ENCODE peak calls at places on chromosomes 6 and 20, in nine cellular contexts. U, Y, P, K, Z, C, Q, W and L are unnamed samples.
A peak's percentile ranks its signal among the peaks of the same experiment; 100 is the strongest.

GRCh38 chr20:64049060-64049886 is at the start of gene SOX18:
- DNase-seq in W (peak; percentile 54), U (no peak), Y (peak; percentile 56), Z (no peak), K (no peak), P (no peak), C (peak; percentile 84), Q (no peak), L (peak; percentile 77)

GRCh38 chr6:157550114-157550989 is 169.4 kb downstream of the ZDHHC14 start:
- DNase-seq in C (no peak), Z (no peak), W (no peak), K (no peak), P (no peak), Q (no peak), U (no peak), Y (no peak), L (no peak)

GRCh38 chr6:137717074-137718073 is 149.7 kb upstream of the TNFAIP3 start:
- DNase-seq in P (peak; percentile 86), U (no peak), C (no peak), W (no peak), Z (no peak), Q (no peak), Y (no peak), K (no peak), L (no peak)

GRCh38 chr6:2496291-2496690 is 250.9 kb upstream of the GMDS start:
- DNase-seq in P (no peak), Z (no peak), Q (no peak), U (no peak), Y (no peak), C (no peak), K (no peak), W (no peak), L (no peak)

GRCh38 chr20:52269327-52269726 is 77.7 kb upstream of the ZFP64 start:
- DNase-seq in Q (no peak), K (no peak), W (no peak), Y (no peak), P (no peak), U (no peak), Z (no peak), C (no peak), L (no peak)

GRCh38 chr6:134689676-134690447 is 260.0 kb downstream of the ALDH8A1 start:
- DNase-seq in Y (no peak), P (no peak), U (no peak), C (peak; percentile 70), Q (peak; percentile 18), K (no peak), W (no peak), Z (no peak), L (no peak)

GRCh38 chr20:43322851-43323250 is 133.1 kb upstream of the PTPRT start:
- DNase-seq in W (peak; percentile 40), U (no peak), P (no peak), K (no peak), Q (no peak), Z (no peak), Y (peak; percentile 43), C (no peak), L (no peak)

GRCh38 chr20:50824137-50824536 is 29.3 kb downstream of the BCAS4 start:
- DNase-seq in U (no peak), Y (peak; percentile 92), C (peak; percentile 74), W (peak; percentile 91), Q (no peak), P (no peak), K (no peak), Z (no peak), L (no peak)

GRCh38 chr6:25601797-25602679 is 50.0 kb upstream of the SCGN start:
- DNase-seq in W (peak; percentile 46), K (peak; percentile 15), Z (peak; percentile 35), Q (no peak), U (no peak), P (peak; percentile 44), C (no peak), Y (peak; percentile 77), L (no peak)

GRCh38 chr6:85460951-85461805 is 11.3 kb downstream of the NT5E start:
- DNase-seq in W (peak; percentile 65), Y (peak; percentile 90), K (no peak), Q (no peak), P (no peak), C (no peak), U (no peak), Z (no peak), L (no peak)

GRCh38 chr20:31713312-31714049 is 9.2 kb downstream of the BCL2L1 start:
- DNase-seq in U (no peak), Y (peak; percentile 92), W (peak; percentile 98), C (peak; percentile 93), Z (no peak), P (no peak), K (no peak), Q (no peak), L (peak; percentile 71)

GRCh38 chr6:123777554-123777953 is 26.1 kb upstream of the NKAIN2 start:
- DNase-seq in P (peak; percentile 22), Z (peak; percentile 8), K (peak; percentile 18), C (no peak), U (no peak), Q (no peak), W (no peak), Y (peak; percentile 14), L (no peak)

GRCh38 chr6:34512738-34513115 is 43.4 kb downstream of the SPDEF start:
- DNase-seq in P (no peak), K (no peak), U (no peak), C (no peak), Q (no peak), Z (no peak), W (no peak), Y (no peak), L (no peak)

GRCh38 chr6:151089916-151090443 is 149.8 kb upstream of the AKAP12 start:
- DNase-seq in U (no peak), Y (no peak), K (no peak), P (peak; percentile 47), Q (no peak), C (peak; percentile 8), Z (no peak), W (no peak), L (no peak)

GRCh38 chr6:105324386-105325000 is 78.4 kb downstream of the PREP start:
- DNase-seq in K (no peak), U (no peak), P (peak; percentile 64), Z (no peak), Y (peak; percentile 24), W (no peak), C (no peak), Q (no peak), L (no peak)

GRCh38 chr6:33925869-33926268 is 122.1 kb upstream of the MLN start:
- DNase-seq in W (no peak), C (no peak), Z (no peak), P (no peak), Y (no peak), Q (no peak), U (no peak), K (no peak), L (no peak)

GRCh38 chr6:2038096-2038495 is 207.3 kb downstream of the GMDS start:
- DNase-seq in Q (no peak), W (no peak), C (no peak), K (no peak), U (no peak), Z (no peak), Y (peak; percentile 70), P (no peak), L (no peak)

GRCh38 chr6:138341176-138341575 is 36.5 kb upstream of the SMIM28 start:
- DNase-seq in Z (no peak), C (no peak), K (no peak), Y (no peak), U (no peak), Q (no peak), P (no peak), W (no peak), L (no peak)

GRCh38 chr6:11744753-11745152 is 33.9 kb downstream of the ADTRP start:
- DNase-seq in K (no peak), Y (peak; percentile 95), C (peak; percentile 83), P (no peak), Z (no peak), W (peak; percentile 21), U (no peak), Q (no peak), L (no peak)

GRCh38 chr20:43363506-43363905 is 94.2 kb upstream of the SRSF6 start:
- DNase-seq in C (no peak), Y (no peak), W (peak; percentile 35), K (no peak), Q (no peak), Z (no peak), U (no peak), P (no peak), L (no peak)

GRCh38 chr6:70886661-70887060 is 70.2 kb downstream of the B3GAT2 start:
- DNase-seq in C (no peak), W (no peak), P (no peak), U (no peak), Y (no peak), Q (no peak), K (no peak), Z (no peak), L (no peak)

GRCh38 chr6:128121610-128122009 is 220.8 kb upstream of the THEMIS start:
- DNase-seq in Z (no peak), W (no peak), U (no peak), C (no peak), K (no peak), Q (no peak), P (no peak), Y (no peak), L (no peak)

GRCh38 chr6:112482373-112482772 is 135.2 kb downstream of the RFPL4B start:
- DNase-seq in P (no peak), Y (no peak), K (no peak), W (no peak), U (no peak), C (no peak), Q (no peak), Z (no peak), L (no peak)

GRCh38 chr20:13231031-13231752 is 10.1 kb downstream of the ISM1 start:
- DNase-seq in K (no peak), Q (no peak), W (peak; percentile 44), U (no peak), C (no peak), Y (no peak), P (no peak), Z (no peak), L (no peak)

GRCh38 chr6:107534762-107535161 is 44.8 kb downstream of the SOBP start:
- DNase-seq in W (no peak), K (no peak), U (no peak), Z (no peak), Q (no peak), P (no peak), C (no peak), Y (no peak), L (no peak)

GRCh38 chr6:21586760-21587181 is 6.8 kb upstream of the SOX4 start:
- DNase-seq in Q (no peak), Y (no peak), K (no peak), W (no peak), U (no peak), C (no peak), P (no peak), Z (no peak), L (peak; percentile 47)

GRCh38 chr6:116779569-116780164 is 14.1 kb upstream of the FAM162B start:
- DNase-seq in C (no peak), W (peak; percentile 37), Y (peak; percentile 57), P (peak; percentile 61), U (no peak), Q (no peak), Z (no peak), K (peak; percentile 10), L (no peak)

GRCh38 chr6:33516726-33517125 is 62.4 kb downstream of the ZBTB9 start:
- DNase-seq in Z (no peak), Y (no peak), U (no peak), Q (no peak), C (no peak), K (no peak), P (no peak), W (no peak), L (no peak)

GRCh38 chr6:144215402-144215931 is 65.2 kb downstream of the STX11 start:
- DNase-seq in W (peak; percentile 43), Z (peak; percentile 19), Q (peak; percentile 17), K (no peak), U (no peak), C (peak; percentile 74), Y (peak; percentile 33), P (no peak), L (no peak)

GRCh38 chr6:13454286-13455221 is 32.8 kb downstream of the GFOD1 start:
- DNase-seq in U (no peak), Z (peak; percentile 85), W (peak; percentile 16), Y (peak; percentile 48), P (no peak), Q (peak; percentile 64), K (no peak), C (peak; percentile 72), L (no peak)

GRCh38 chr20:38790210-38791053 is 15.1 kb upstream of the PPP1R16B start:
- DNase-seq in Y (peak; percentile 19), P (peak; percentile 44), U (peak; percentile 34), Q (no peak), K (no peak), Z (no peak), W (peak; percentile 52), C (peak; percentile 59), L (peak; percentile 73)